ENCODE peak calls at places on chromosomes 16 and 17, in five cellular contexts. One of them, this sample, is unnamed.
A peak's percentile ranks its signal among the peaks of the same experiment; 100 is the strongest.

GRCh38 chr17:28216032-28216431 is 103.0 kb upstream of the TMEM97 start:
- DNase-seq in head of caudate nucleus: no peak
- DNase-seq in DMS153: no peak
- DNase-seq in skeletal muscle cell: no peak
- DNase-seq in activated T-helper 9 cell treated with anti-CD3 and anti-CD28 coated beads, Interleukin-2, amount 50 U/mL, for 16 hours: no peak
- DNase-seq in this sample: no peak

GRCh38 chr16:26491271-26491670 is 575.5 kb upstream of the C16orf82 start:
- DNase-seq in head of caudate nucleus: no peak
- DNase-seq in DMS153: no peak
- DNase-seq in skeletal muscle cell: no peak
- DNase-seq in activated T-helper 9 cell treated with anti-CD3 and anti-CD28 coated beads, Interleukin-2, amount 50 U/mL, for 16 hours: no peak
- DNase-seq in this sample: no peak

GRCh38 chr17:64073771-64074703 is 53.6 kb upstream of the ICAM2 start:
- DNase-seq in head of caudate nucleus: no peak
- DNase-seq in DMS153: no peak
- DNase-seq in skeletal muscle cell: no peak
- DNase-seq in activated T-helper 9 cell treated with anti-CD3 and anti-CD28 coated beads, Interleukin-2, amount 50 U/mL, for 16 hours: no peak
- DNase-seq in this sample: no peak

GRCh38 chr17:7673239-7673638 is 14.1 kb downstream of the TP53 start:
- DNase-seq in head of caudate nucleus: no peak
- DNase-seq in DMS153: no peak
- DNase-seq in skeletal muscle cell: no peak
- DNase-seq in activated T-helper 9 cell treated with anti-CD3 and anti-CD28 coated beads, Interleukin-2, amount 50 U/mL, for 16 hours: no peak
- DNase-seq in this sample: peak; percentile 66

GRCh38 chr17:79981661-79982101 is 54.0 kb downstream of the TBC1D16 start:
- DNase-seq in head of caudate nucleus: peak; percentile 22
- DNase-seq in DMS153: no peak
- DNase-seq in skeletal muscle cell: no peak
- DNase-seq in activated T-helper 9 cell treated with anti-CD3 and anti-CD28 coated beads, Interleukin-2, amount 50 U/mL, for 16 hours: no peak
- DNase-seq in this sample: no peak

GRCh38 chr16:24463196-24463945 is 76.0 kb upstream of the RBBP6 start:
- DNase-seq in head of caudate nucleus: no peak
- DNase-seq in DMS153: no peak
- DNase-seq in skeletal muscle cell: no peak
- DNase-seq in activated T-helper 9 cell treated with anti-CD3 and anti-CD28 coated beads, Interleukin-2, amount 50 U/mL, for 16 hours: no peak
- DNase-seq in this sample: no peak

GRCh38 chr17:14923981-14924380 is 341.1 kb downstream of the PMP22 start:
- DNase-seq in head of caudate nucleus: no peak
- DNase-seq in DMS153: no peak
- DNase-seq in skeletal muscle cell: peak; percentile 81
- DNase-seq in activated T-helper 9 cell treated with anti-CD3 and anti-CD28 coated beads, Interleukin-2, amount 50 U/mL, for 16 hours: no peak
- DNase-seq in this sample: no peak

GRCh38 chr16:2596747-2597559 is 59.1 kb downstream of the PDPK1 start:
- DNase-seq in head of caudate nucleus: no peak
- DNase-seq in DMS153: no peak
- DNase-seq in skeletal muscle cell: no peak
- DNase-seq in activated T-helper 9 cell treated with anti-CD3 and anti-CD28 coated beads, Interleukin-2, amount 50 U/mL, for 16 hours: no peak
- DNase-seq in this sample: no peak

GRCh38 chr16:48287239-48287638 is 39.9 kb upstream of the ABCC11 start:
- DNase-seq in head of caudate nucleus: no peak
- DNase-seq in DMS153: no peak
- DNase-seq in skeletal muscle cell: no peak
- DNase-seq in activated T-helper 9 cell treated with anti-CD3 and anti-CD28 coated beads, Interleukin-2, amount 50 U/mL, for 16 hours: no peak
- DNase-seq in this sample: no peak

GRCh38 chr16:57903656-57904055 is 67.3 kb downstream of the CNGB1 start:
- DNase-seq in head of caudate nucleus: no peak
- DNase-seq in DMS153: no peak
- DNase-seq in skeletal muscle cell: no peak
- DNase-seq in activated T-helper 9 cell treated with anti-CD3 and anti-CD28 coated beads, Interleukin-2, amount 50 U/mL, for 16 hours: no peak
- DNase-seq in this sample: peak; percentile 30

GRCh38 chr17:29158515-29159275 is 21.5 kb downstream of the MYO18A start:
- DNase-seq in head of caudate nucleus: no peak
- DNase-seq in DMS153: no peak
- DNase-seq in skeletal muscle cell: no peak
- DNase-seq in activated T-helper 9 cell treated with anti-CD3 and anti-CD28 coated beads, Interleukin-2, amount 50 U/mL, for 16 hours: no peak
- DNase-seq in this sample: no peak

GRCh38 chr17:78998311-78999055 is 11.1 kb downstream of the CANT1 start:
- DNase-seq in head of caudate nucleus: no peak
- DNase-seq in DMS153: no peak
- DNase-seq in skeletal muscle cell: no peak
- DNase-seq in activated T-helper 9 cell treated with anti-CD3 and anti-CD28 coated beads, Interleukin-2, amount 50 U/mL, for 16 hours: no peak
- DNase-seq in this sample: peak; percentile 88

GRCh38 chr17:44522883-44523671 is 19.9 kb upstream of the GPATCH8 start:
- DNase-seq in head of caudate nucleus: no peak
- DNase-seq in DMS153: peak; percentile 53
- DNase-seq in skeletal muscle cell: no peak
- DNase-seq in activated T-helper 9 cell treated with anti-CD3 and anti-CD28 coated beads, Interleukin-2, amount 50 U/mL, for 16 hours: peak; percentile 9
- DNase-seq in this sample: peak; percentile 67